ENCODE peak calls at places on chromosomes 2 and 18, in four cellular contexts. Z is activated CD4-positive, alpha-beta T cell treated with anti-CD3 and anti-CD28 coated beads, Interleukin-2, amount 10 ng/mL, durations not matched to agents 7 days and 5 days; X is A172; H is left kidney. N is an unnamed sample.

GRCh38 chr2:96509114-96509846 is 4.1 kb upstream of the NEURL3 start:
- DNase-seq in X (peak), Z (peak), H (peak), N (peak)

GRCh38 chr2:173502296-173502695 is 147.6 kb downstream of the CDCA7 start:
- DNase-seq in Z (no peak), H (no peak), X (no peak), N (no peak)

GRCh38 chr18:79508565-79509535 is 113.1 kb downstream of the NFATC1 start:
- DNase-seq in X (no peak), Z (no peak), H (peak), N (no peak)

GRCh38 chr2:128311216-128311754 is 7.4 kb downstream of the HS6ST1 start:
- DNase-seq in H (no peak), Z (no peak), X (no peak), N (no peak)

GRCh38 chr2:241902357-241902991 is 32.9 kb downstream of the RTP5 start:
- DNase-seq in Z (no peak), H (peak), X (no peak), N (no peak)

GRCh38 chr2:3001595-3002184 is 375.9 kb downstream of the EIPR1 start:
- DNase-seq in Z (no peak), H (peak), X (no peak), N (no peak)

GRCh38 chr2:29196792-29197788 is 81.9 kb downstream of the CLIP4 start:
- DNase-seq in X (peak), Z (peak), H (peak), N (peak)

GRCh38 chr18:48806551-48807261 is 144.1 kb downstream of the SMAD7 start:
- DNase-seq in H (no peak), Z (peak), X (peak), N (no peak)

GRCh38 chr18:65721634-65722033 is 29.2 kb upstream of the CDH7 start:
- DNase-seq in Z (no peak), X (no peak), H (no peak), N (no peak)

GRCh38 chr2:215917953-215918620 is 95.3 kb downstream of the MREG start:
- DNase-seq in H (peak), X (no peak), Z (no peak), N (no peak)

GRCh38 chr18:74040459-74041332 is 106.9 kb downstream of the FBXO15 start:
- DNase-seq in Z (peak), H (peak), X (no peak), N (no peak)

GRCh38 chr18:54906636-54907180 is 52.6 kb downstream of the CCDC68 start:
- DNase-seq in Z (no peak), X (no peak), H (no peak), N (no peak)

GRCh38 chr18:6546229-6546628 is 131.5 kb upstream of the L3MBTL4 start:
- DNase-seq in X (no peak), Z (no peak), H (no peak), N (no peak)

GRCh38 chr18:75915941-75916640 is 488.6 kb upstream of the SMIM21 start:
- DNase-seq in X (no peak), Z (no peak), H (peak), N (no peak)

GRCh38 chr2:11822746-11823411 is 76.4 kb downstream of the LPIN1 start:
- DNase-seq in X (no peak), Z (no peak), H (peak), N (no peak)

GRCh38 chr18:36460854-36461253 is 163.3 kb downstream of the FHOD3 start:
- DNase-seq in Z (no peak), X (no peak), H (no peak), N (no peak)

N was measured in AG04450.